ENCODE peak calls at places on chromosome 20, in eight cellular contexts. D is CD8-positive, alpha-beta T cell; Q is spleen; W is Caco-2; K is stomach; A is nephron progenitor cell; E is lower lobe of right lung; L is bronchial epithelial cell. V is an unnamed sample.

GRCh38 chr20:62980970-62981369 is 25.8 kb downstream of the BHLHE23 start:
- DNase-seq in L (no peak), Q (no peak), D (peak; percentile 17), E (no peak), A (peak; percentile 55), W (no peak), K (no peak), V (no peak)

GRCh38 chr20:63955281-63955845 is 853 bp downstream of the UCKL1 start:
- DNase-seq in K (no peak), L (no peak), Q (no peak), A (peak; percentile 40), E (peak; percentile 74), D (no peak), W (no peak), V (no peak)

GRCh38 chr20:34824026-34824860 is 1.2 kb downstream of the NCOA6 start:
- DNase-seq in A (peak; percentile 51), W (peak; percentile 95), L (peak; percentile 87), E (peak; percentile 73), D (peak; percentile 44), K (peak; percentile 79), Q (peak; percentile 86), V (no peak)

GRCh38 chr20:38243617-38244016 is 16.9 kb downstream of the KIAA1755 start:
- DNase-seq in Q (peak; percentile 12), W (no peak), A (no peak), L (no peak), D (no peak), K (no peak), E (no peak), V (no peak)

GRCh38 chr20:21510995-21511394 is 2.9 kb downstream of the NKX2-2 start:
- DNase-seq in E (no peak), D (no peak), L (no peak), W (no peak), A (no peak), Q (no peak), K (no peak), V (no peak)

GRCh38 chr20:44092551-44093248 is 94.3 kb downstream of the JPH2 start:
- DNase-seq in Q (no peak), L (peak; percentile 35), A (no peak), K (no peak), E (no peak), D (no peak), W (peak; percentile 42), V (no peak)

GRCh38 chr20:10508468-10509251 is 73.6 kb downstream of the SLX4IP start:
- DNase-seq in D (no peak), E (no peak), L (no peak), Q (no peak), K (no peak), A (peak; percentile 17), W (no peak), V (no peak)

GRCh38 chr20:47355489-47356219 is 845 bp downstream of the ZMYND8 start:
- DNase-seq in E (peak; percentile 13), W (no peak), L (no peak), Q (peak; percentile 41), A (no peak), K (no peak), D (no peak), V (no peak)

GRCh38 chr20:19928379-19929360 is 88.5 kb upstream of the NAA20 start:
- DNase-seq in W (no peak), K (peak; percentile 71), D (no peak), L (peak; percentile 97), A (no peak), E (peak; percentile 83), Q (no peak), V (no peak)

GRCh38 chr20:10671221-10671849 is 2.5 kb downstream of the JAG1 start:
- DNase-seq in D (no peak), E (peak; percentile 86), A (peak; percentile 62), K (peak; percentile 74), Q (peak; percentile 87), L (peak; percentile 90), W (peak; percentile 82), V (peak; percentile 94)

GRCh38 chr20:63360850-63361497 is at the start of gene CHRNA4:
- DNase-seq in D (no peak), L (no peak), A (peak; percentile 43), K (no peak), E (no peak), W (no peak), Q (peak; percentile 54), V (no peak)

GRCh38 chr20:54140486-54140885 is 33.3 kb downstream of the CYP24A1 start:
- DNase-seq in A (no peak), D (no peak), W (no peak), Q (no peak), E (no peak), L (no peak), K (no peak), V (no peak)

GRCh38 chr20:36856196-36856595 is 19.7 kb upstream of the TLDC2 start:
- DNase-seq in K (no peak), Q (no peak), A (no peak), W (no peak), L (no peak), E (no peak), D (no peak), V (no peak)
- TF ChIP-seq CTCF in K (no peak), Q (no peak), A (no peak), W (no peak), L (no peak), E (no peak), D (no peak), V (no peak)

DNA sequence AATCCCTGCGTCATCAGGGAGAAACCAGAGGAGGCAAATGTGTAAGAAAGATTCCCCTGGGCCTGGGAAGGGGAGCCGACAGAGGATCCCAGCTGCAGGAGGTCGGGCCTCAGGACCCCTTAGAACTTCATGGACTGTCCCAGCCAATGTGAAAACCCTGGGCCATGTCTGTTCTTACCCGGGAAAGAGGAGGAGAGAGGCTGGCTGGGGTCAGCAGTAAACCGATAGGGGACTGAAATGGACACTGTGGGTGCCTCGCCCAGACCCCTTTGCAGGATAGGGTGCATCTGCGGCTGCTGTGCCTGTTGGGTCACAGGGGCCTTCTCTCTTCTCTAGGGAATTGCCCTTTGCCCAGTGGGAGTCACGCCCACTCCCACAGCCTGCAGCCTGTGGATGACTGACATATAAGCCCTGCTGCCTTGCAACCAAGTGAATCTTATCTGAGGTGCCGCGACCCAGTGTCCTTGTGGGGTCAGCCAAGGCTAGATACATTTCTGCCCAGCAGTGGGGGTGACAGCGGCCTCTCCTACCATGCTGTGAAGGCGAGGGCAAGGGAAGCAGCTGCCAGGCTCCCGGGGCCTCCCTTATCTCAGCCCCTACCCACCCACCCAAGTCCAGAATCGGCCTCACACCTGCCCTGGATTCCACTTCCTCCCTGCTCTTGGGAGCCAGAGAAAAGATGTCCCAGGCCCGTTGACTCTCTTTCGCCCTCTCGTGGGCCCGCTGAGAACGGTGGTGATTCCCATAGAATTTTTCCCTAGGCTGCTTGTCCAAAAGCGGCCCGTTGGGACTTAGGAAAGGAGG is 76.2 kb upstream of the RNF24 start:
- DNase-seq in Q (peak; percentile 83), K (peak; percentile 69), D (peak; percentile 12), L (peak; percentile 39), A (peak; percentile 71), E (peak; percentile 77), W (peak; percentile 71), V (peak; percentile 83)
- TF ChIP-seq CTCF in Q (peak; percentile 67), K (no peak), D (peak; percentile 35), L (peak; percentile 81), A (peak; percentile 71), E (peak; percentile 65), W (peak; percentile 84), V (peak; percentile 61)

GRCh38 chr20:2690213-2690612 is 2.4 kb upstream of the EBF4 start:
- DNase-seq in K (no peak), A (no peak), L (no peak), E (no peak), Q (no peak), W (no peak), D (no peak), V (no peak)

GRCh38 chr20:2691127-2691526 is 1.5 kb upstream of the EBF4 start:
- DNase-seq in W (no peak), E (no peak), A (no peak), L (no peak), K (no peak), D (no peak), Q (no peak), V (no peak)

GRCh38 chr20:2690718-2691117 is 1.9 kb upstream of the EBF4 start:
- DNase-seq in E (no peak), K (no peak), Q (no peak), L (no peak), A (no peak), W (no peak), D (no peak), V (no peak)

GRCh38 chr20:2687514-2687913 is 5.1 kb upstream of the EBF4 start:
- DNase-seq in L (no peak), E (no peak), Q (peak; percentile 13), A (no peak), W (no peak), D (no peak), K (no peak), V (no peak)

GRCh38 chr20:2688041-2688591 is 4.5 kb upstream of the EBF4 start:
- DNase-seq in K (peak; percentile 66), D (peak; percentile 73), L (no peak), E (peak; percentile 71), W (peak; percentile 33), Q (peak; percentile 87), A (peak; percentile 68), V (no peak)
- TF ChIP-seq CTCF in K (no peak), D (peak; percentile 91), L (peak; percentile 44), E (peak; percentile 62), W (peak; percentile 34), Q (peak; percentile 80), A (peak; percentile 75), V (peak; percentile 72)

GRCh38 chr20:24979036-24979960 is 13.3 kb downstream of the APMAP start:
- DNase-seq in Q (peak; percentile 54), W (no peak), D (no peak), K (no peak), L (no peak), A (no peak), E (no peak), V (peak; percentile 74)

GRCh38 chr20:24981282-24981681 is 11.3 kb downstream of the APMAP start:
- DNase-seq in L (no peak), D (no peak), W (no peak), E (no peak), Q (peak; percentile 67), A (no peak), K (no peak), V (no peak)

GRCh38 chr20:24981750-24982149 is 10.8 kb downstream of the APMAP start:
- DNase-seq in A (no peak), Q (peak; percentile 88), K (no peak), E (peak; percentile 78), D (no peak), L (no peak), W (no peak), V (no peak)

GRCh38 chr20:24978493-24978892 is 14.1 kb downstream of the APMAP start:
- DNase-seq in K (no peak), D (no peak), Q (peak; percentile 36), A (no peak), E (no peak), L (no peak), W (no peak), V (no peak)

DNA sequence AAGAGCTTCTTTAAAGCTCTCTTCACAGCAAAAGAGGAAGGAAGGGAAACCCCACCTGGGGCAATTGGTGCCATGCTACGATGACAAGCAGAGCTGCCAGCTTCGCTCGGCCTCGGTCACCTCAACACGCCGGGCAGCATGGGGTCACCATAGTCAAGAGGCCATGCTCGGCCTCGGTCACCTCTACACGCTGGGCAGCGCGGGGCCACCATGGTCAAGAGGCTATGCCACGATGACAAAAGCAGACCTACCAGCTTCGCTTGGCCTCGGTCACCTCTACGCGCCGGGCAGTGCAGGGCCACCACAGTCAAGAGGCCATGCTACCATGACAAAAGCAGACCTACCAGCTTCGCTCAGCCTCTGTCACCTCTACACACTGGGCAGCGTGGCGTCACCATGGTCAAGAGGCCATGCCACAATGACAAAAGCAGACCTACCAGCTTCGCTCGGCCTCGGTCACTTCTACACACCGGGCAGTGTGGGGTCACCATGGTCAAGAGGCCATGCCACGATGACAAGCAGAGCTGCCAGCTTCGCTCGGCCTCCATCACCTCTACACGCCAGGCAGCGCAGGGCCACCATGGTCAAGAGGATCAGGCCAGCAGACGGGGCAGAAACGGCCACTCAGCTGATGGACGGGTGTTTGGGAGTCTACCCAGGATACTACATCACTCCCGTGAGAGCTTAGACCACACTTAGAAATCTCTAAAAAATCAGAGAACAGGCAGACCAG is 12.1 kb downstream of the APMAP start:
- DNase-seq in E (peak; percentile 59), W (no peak), K (no peak), Q (peak; percentile 77), L (no peak), A (no peak), D (no peak), V (no peak)
- TF ChIP-seq CTCF in E (no peak), W (no peak), K (no peak), Q (no peak), L (no peak), A (no peak), D (no peak), V (no peak)

V was measured in osteocyte.